ENCODE peak calls at places on chromosomes 11 and 22, in seven cellular contexts. X, U, D, M, T, W and I are unnamed samples.

GRCh38 chr11:76770642-76771445 is 12.3 kb upstream of the TSKU start:
- DNase-seq in M (peak), T (no peak), X (no peak), D (no peak), W (no peak), U (peak), I (no peak)

GRCh38 chr11:69166186-69167115 is 10.7 kb downstream of the SMIM38 start:
- DNase-seq in M (peak), D (peak), X (peak), T (peak), W (peak), U (peak), I (peak)

GRCh38 chr11:9577551-9577950 is 4.1 kb downstream of the WEE1 start:
- DNase-seq in X (peak), D (no peak), U (peak), W (no peak), M (peak), T (no peak), I (no peak)

GRCh38 chr11:120953230-120953558 is 70.7 kb upstream of the TBCEL start:
- DNase-seq in D (no peak), U (no peak), M (no peak), X (no peak), W (no peak), T (no peak), I (no peak)

GRCh38 chr22:27292542-27293298 is 508.8 kb downstream of the MN1 start:
- DNase-seq in X (no peak), D (no peak), U (no peak), W (no peak), T (no peak), M (no peak), I (no peak)

GRCh38 chr22:44605486-44605885 is 96.5 kb upstream of the PRR5 start:
- DNase-seq in W (no peak), U (no peak), T (no peak), D (no peak), M (no peak), X (no peak), I (no peak)

GRCh38 chr11:96061730-96062524 is 138.0 kb upstream of the MTMR2 start:
- DNase-seq in W (no peak), T (no peak), D (no peak), M (peak), U (peak), X (no peak), I (no peak)

GRCh38 chr22:25745341-25746011 is 3.5 kb downstream of the MYO18B start:
- DNase-seq in U (peak), T (no peak), M (peak), D (no peak), X (no peak), W (no peak), I (no peak)

GRCh38 chr22:36439481-36440271 is 41.8 kb downstream of the TXN2 start:
- DNase-seq in W (peak), U (peak), T (peak), M (peak), X (no peak), D (no peak), I (no peak)

GRCh38 chr11:56923116-56923515 is 65.6 kb upstream of the OR5AK2 start:
- DNase-seq in D (no peak), X (no peak), M (no peak), T (no peak), U (no peak), W (no peak), I (no peak)

GRCh38 chr11:66580803-66581202 is 12.1 kb downstream of the CCDC87 start:
- DNase-seq in M (peak), X (no peak), W (no peak), T (no peak), D (no peak), U (no peak), I (no peak)

GRCh38 chr11:35582033-35582432 is 36.2 kb upstream of the FJX1 start:
- DNase-seq in X (no peak), D (no peak), T (no peak), M (no peak), U (no peak), W (no peak), I (no peak)

GRCh38 chr11:12461516-12461915 is 84.1 kb downstream of the PARVA start:
- DNase-seq in T (no peak), D (no peak), X (no peak), W (no peak), M (no peak), U (no peak), I (no peak)